ENCODE peak calls at places on chromosome 15, in five cellular contexts. K is RWPE1, V is BJ, M is HEK293T, R is mucosa of gallbladder. A is an unnamed sample.

GRCh38 chr15:87633471-87633870 is 623.1 kb downstream of the NTRK3 start:
- DNase-seq in K (no peak), V (no peak), M (no peak), R (no peak), A (no peak)

GRCh38 chr15:63605816-63606215 is 8.6 kb downstream of the FBXL22 start:
- DNase-seq in K (no peak), V (no peak), M (no peak), R (no peak), A (no peak)

GRCh38 chr15:33152502-33153109 is 41.9 kb downstream of the FMN1 start:
- DNase-seq in K (no peak), V (no peak), M (no peak), R (no peak), A (no peak)

GRCh38 chr15:81155375-81156218 is 21.5 kb downstream of the CFAP161 start:
- DNase-seq in K (peak; percentile 57), V (no peak), M (peak; percentile 57), R (peak; percentile 33), A (no peak)

GRCh38 chr15:65318870-65319356 is 14.4 kb downstream of the RNU5B-1 start:
- DNase-seq in K (peak; percentile 90), V (peak; percentile 16), M (peak; percentile 89), R (peak; percentile 83), A (peak; percentile 54)

GRCh38 chr15:93467327-93467726 is 378.3 kb upstream of the RGMA start:
- DNase-seq in K (no peak), V (no peak), M (no peak), R (no peak), A (no peak)

GRCh38 chr15:40346579-40347558 is 4.0 kb upstream of the PHGR1 start:
- DNase-seq in K (no peak), V (no peak), M (no peak), R (no peak), A (no peak)

GRCh38 chr15:59160880-59161593 is 45.6 kb upstream of the LDHAL6B start:
- DNase-seq in K (no peak), V (no peak), M (peak; percentile 11), R (no peak), A (no peak)

GRCh38 chr15:99717129-99718024 is 15.9 kb downstream of the LYSMD4 start:
- DNase-seq in K (no peak), V (no peak), M (no peak), R (no peak), A (peak; percentile 54)

GRCh38 chr15:74892313-74892712 is 2.5 kb downstream of the MPI start:
- DNase-seq in K (peak; percentile 57), V (no peak), M (no peak), R (peak; percentile 16), A (no peak)

GRCh38 chr15:90650117-90650955 is 66.8 kb upstream of the BLM start:
- DNase-seq in K (no peak), V (no peak), M (no peak), R (no peak), A (no peak)

GRCh38 chr15:41934843-41935242 is 37.5 kb downstream of the EHD4 start:
- DNase-seq in K (peak; percentile 58), V (no peak), M (no peak), R (peak; percentile 60), A (no peak)

GRCh38 chr15:43514241-43515057 is 3.0 kb upstream of the MAP1A start:
- DNase-seq in K (no peak), V (no peak), M (no peak), R (no peak), A (peak; percentile 78)

GRCh38 chr15:88613074-88613944 is 7.8 kb upstream of the AEN start:
- DNase-seq in K (no peak), V (no peak), M (no peak), R (no peak), A (no peak)

GRCh38 chr15:74311734-74312444 is 55.6 kb downstream of the CYP11A1 start:
- DNase-seq in K (peak; percentile 29), V (no peak), M (peak; percentile 39), R (no peak), A (no peak)

GRCh38 chr15:86865920-86866319 is 786.2 kb downstream of the AGBL1 start:
- DNase-seq in K (no peak), V (no peak), M (no peak), R (no peak), A (no peak)

GRCh38 chr15:88897456-88898194 is 2.3 kb upstream of the HAPLN3 start:
- DNase-seq in K (peak; percentile 90), V (no peak), M (peak; percentile 37), R (peak; percentile 80), A (peak; percentile 57)

GRCh38 chr15:89673162-89673506 is 6.0 kb downstream of the PLIN1 start:
- DNase-seq in K (no peak), V (no peak), M (peak; percentile 87), R (no peak), A (no peak)

GRCh38 chr15:31051646-31052045 is 49.9 kb downstream of the TRPM1 start:
- DNase-seq in K (no peak), V (no peak), M (no peak), R (no peak), A (no peak)

GRCh38 chr15:19956124-19956796 is 585.3 kb downstream of the GOLGA6L6 start:
- DNase-seq in K (no peak), V (no peak), M (no peak), R (no peak), A (no peak)

GRCh38 chr15:99511865-99512632 is 53.7 kb upstream of the MEF2A start:
- DNase-seq in K (no peak), V (no peak), M (no peak), R (no peak), A (no peak)

GRCh38 chr15:64333986-64334385 is 22.0 kb downstream of the CSNK1G1 start:
- DNase-seq in K (no peak), V (no peak), M (no peak), R (no peak), A (no peak)

GRCh38 chr15:62164500-62165028 is 521 bp downstream of the C2CD4B start:
- DNase-seq in K (no peak), V (no peak), M (no peak), R (no peak), A (no peak)

GRCh38 chr15:52097176-52097575 is 15.4 kb downstream of the BCL2L10 start:
- DNase-seq in K (no peak), V (no peak), M (no peak), R (no peak), A (no peak)

GRCh38 chr15:31776039-31776438 is 254.3 kb upstream of the CHRNA7 start:
- DNase-seq in K (no peak), V (no peak), M (no peak), R (no peak), A (no peak)

GRCh38 chr15:57694264-57694663 is 12.2 kb upstream of the POLR2M start:
- DNase-seq in K (no peak), V (peak; percentile 83), M (no peak), R (no peak), A (no peak)

A was measured in caudate nucleus.